ENCODE peak calls at places on chromosomes 1 and 21, in ten cellular contexts. I is EH; S is NCI-H446 treated with DMSO at 0.1 percent for 48 hours; N is NCI-H524; Y is COR-L47; R is RWPE1; T is mucosa of gallbladder; F is cardiac muscle cell; G is stimulated activated effector memory CD8-positive, alpha-beta T cell treated with anti-CD3 and anti-CD28 coated beads, Interleukin-12 subunit alpha, Interleukin-12 subunit beta, amount 100 ng/mL, for 72 hours; V is progenitor cell of endocrine pancreas. J is an unnamed sample.

GRCh38 chr1:211578640-211579433 is at the start of gene SLC30A1:
- DNase-seq in I (peak; percentile 98), S (peak; percentile 97), N (peak; percentile 96), Y (peak; percentile 97), R (peak; percentile 100), T (peak; percentile 100), F (peak; percentile 99), G (peak; percentile 95), V (peak; percentile 96), J (peak; percentile 98)

GRCh38 chr21:46155514-46156377 is at the start of gene FTCD:
- DNase-seq in I (no peak), S (no peak), N (no peak), Y (no peak), R (no peak), T (no peak), F (no peak), G (no peak), V (no peak), J (peak; percentile 19)

GRCh38 chr1:70034403-70034802 is 171.0 kb downstream of the LRRC40 start:
- DNase-seq in I (peak; percentile 50), S (peak; percentile 44), N (peak; percentile 71), Y (peak; percentile 85), R (peak; percentile 32), T (no peak), F (peak; percentile 74), G (no peak), V (no peak), J (peak; percentile 47)

GRCh38 chr1:183989078-183989577 is 48.4 kb downstream of the COLGALT2 start:
- DNase-seq in I (peak; percentile 87), S (no peak), N (no peak), Y (no peak), R (peak; percentile 5), T (no peak), F (peak; percentile 65), G (no peak), V (no peak), J (peak; percentile 97)

GRCh38 chr1:43506233-43506632 is 24.4 kb upstream of the PTPRF start:
- DNase-seq in I (no peak), S (no peak), N (peak; percentile 67), Y (no peak), R (no peak), T (no peak), F (no peak), G (no peak), V (no peak), J (no peak)

GRCh38 chr1:204031098-204031710 is 41.7 kb upstream of the SOX13 start:
- DNase-seq in I (no peak), S (no peak), N (peak; percentile 58), Y (peak; percentile 25), R (no peak), T (no peak), F (no peak), G (no peak), V (no peak), J (no peak)

GRCh38 chr1:87134625-87135024 is 194.1 kb upstream of the LMO4 start:
- DNase-seq in I (no peak), S (no peak), N (no peak), Y (no peak), R (no peak), T (no peak), F (no peak), G (no peak), V (no peak), J (no peak)

GRCh38 chr1:234975122-234975940 is 153.3 kb downstream of the TOMM20 start:
- DNase-seq in I (peak; percentile 95), S (no peak), N (no peak), Y (peak; percentile 54), R (peak; percentile 66), T (peak; percentile 82), F (peak; percentile 93), G (no peak), V (no peak), J (peak; percentile 98)

GRCh38 chr1:7421471-7422075 is 349.5 kb upstream of the VAMP3 start:
- DNase-seq in I (no peak), S (no peak), N (no peak), Y (no peak), R (no peak), T (no peak), F (no peak), G (no peak), V (no peak), J (no peak)

GRCh38 chr1:116711061-116711582 is 43.1 kb upstream of the CD2 start:
- DNase-seq in I (no peak), S (peak; percentile 45), N (peak; percentile 24), Y (peak; percentile 28), R (peak; percentile 20), T (no peak), F (no peak), G (no peak), V (no peak), J (peak; percentile 61)

GRCh38 chr1:23589506-23589872 is 30.2 kb upstream of the ID3 start:
- DNase-seq in I (no peak), S (no peak), N (no peak), Y (no peak), R (no peak), T (no peak), F (no peak), G (no peak), V (no peak), J (peak; percentile 38)

GRCh38 chr1:37892151-37893047 is 33.0 kb upstream of the MTF1 start:
- DNase-seq in I (peak; percentile 61), S (no peak), N (no peak), Y (no peak), R (no peak), T (no peak), F (peak; percentile 50), G (no peak), V (no peak), J (no peak)

GRCh38 chr1:44947060-44947773 is 39.2 kb downstream of the EIF2B3 start:
- DNase-seq in I (peak; percentile 89), S (peak; percentile 98), N (peak; percentile 97), Y (no peak), R (no peak), T (peak; percentile 11), F (peak; percentile 75), G (no peak), V (no peak), J (no peak)

GRCh38 chr21:33373451-33373850 is 29.8 kb upstream of the IFNGR2 start:
- DNase-seq in I (peak; percentile 64), S (no peak), N (no peak), Y (no peak), R (no peak), T (no peak), F (no peak), G (no peak), V (no peak), J (peak; percentile 51)

GRCh38 chr1:21436488-21437340 is 3.2 kb upstream of the NBPF3 start:
- DNase-seq in I (peak; percentile 36), S (no peak), N (no peak), Y (no peak), R (no peak), T (peak; percentile 23), F (no peak), G (no peak), V (no peak), J (no peak)

GRCh38 chr21:43598416-43599120 is 60.7 kb downstream of the HSF2BP start:
- DNase-seq in I (peak; percentile 95), S (no peak), N (no peak), Y (no peak), R (no peak), T (no peak), F (peak; percentile 82), G (no peak), V (no peak), J (peak; percentile 39)

GRCh38 chr1:162284206-162284955 is 92.3 kb downstream of the SPATA46 start:
- DNase-seq in I (no peak), S (no peak), N (no peak), Y (no peak), R (no peak), T (no peak), F (peak; percentile 51), G (no peak), V (no peak), J (no peak)

GRCh38 chr1:12078938-12079861 is 16.1 kb downstream of the TNFRSF8 start:
- DNase-seq in I (peak; percentile 58), S (peak; percentile 10), N (peak; percentile 53), Y (no peak), R (peak; percentile 33), T (no peak), F (peak; percentile 83), G (peak; percentile 43), V (peak; percentile 25), J (peak; percentile 39)

GRCh38 chr1:219185486-219186117 is 11.9 kb downstream of the LYPLAL1 start:
- DNase-seq in I (peak; percentile 5), S (no peak), N (no peak), Y (no peak), R (no peak), T (no peak), F (no peak), G (no peak), V (no peak), J (peak; percentile 10)

GRCh38 chr21:35138665-35139381 is 89.7 kb upstream of the RUNX1 start:
- DNase-seq in I (peak; percentile 70), S (no peak), N (no peak), Y (peak; percentile 4), R (peak; percentile 84), T (no peak), F (peak; percentile 79), G (peak; percentile 9), V (no peak), J (peak; percentile 94)

GRCh38 chr1:179121159-179121938 is 39.5 kb downstream of the TOR3A start:
- DNase-seq in I (peak; percentile 71), S (no peak), N (peak; percentile 28), Y (no peak), R (no peak), T (peak; percentile 41), F (peak; percentile 70), G (peak; percentile 7), V (no peak), J (peak; percentile 53)

GRCh38 chr1:22875240-22875639 is 97.4 kb downstream of the LACTBL1 start:
- DNase-seq in I (no peak), S (no peak), N (no peak), Y (no peak), R (no peak), T (no peak), F (no peak), G (no peak), V (no peak), J (no peak)

J was measured in kidney tubule cell.